ENCODE peak calls at places on chromosomes 1 and 21, in five cellular contexts. One of them, this sample, is unnamed.
A peak's percentile ranks its signal among the peaks of the same experiment; 100 is the strongest.

GRCh38 chr1:39976732-39977131 is 21.8 kb downstream of the MFSD2A start:
- DNase-seq in GM12878: no peak
- DNase-seq in HEK293T: no peak
- DNase-seq in HepG2: peak; percentile 12
- DNase-seq in NT2/D1: no peak
- DNase-seq in this sample: no peak

GRCh38 chr1:191134796-191135195 is 657.1 kb upstream of the BRINP3 start:
- DNase-seq in NT2/D1: no peak
- DNase-seq in HEK293T: no peak
- DNase-seq in HepG2: no peak
- DNase-seq in GM12878: no peak
- DNase-seq in this sample: no peak

GRCh38 chr1:145720556-145720877 is 1.2 kb downstream of the CD160 start:
- DNase-seq in HepG2: no peak
- DNase-seq in GM12878: no peak
- DNase-seq in NT2/D1: no peak
- DNase-seq in HEK293T: no peak
- DNase-seq in this sample: no peak

GRCh38 chr1:77889671-77890070 is 1.2 kb downstream of the NEXN start:
- DNase-seq in HepG2: no peak
- DNase-seq in GM12878: no peak
- DNase-seq in HEK293T: no peak
- DNase-seq in NT2/D1: no peak
- DNase-seq in this sample: no peak

GRCh38 chr1:239814306-239814881 is 277.3 kb upstream of the FMN2 start:
- DNase-seq in HEK293T: no peak
- DNase-seq in GM12878: no peak
- DNase-seq in HepG2: peak; percentile 2
- DNase-seq in NT2/D1: peak; percentile 77
- DNase-seq in this sample: peak; percentile 69

GRCh38 chr1:53047737-53048344 is 14.2 kb upstream of the PODN start:
- DNase-seq in HepG2: peak; percentile 6
- DNase-seq in HEK293T: no peak
- DNase-seq in GM12878: peak; percentile 4
- DNase-seq in NT2/D1: no peak
- DNase-seq in this sample: no peak

GRCh38 chr1:232183802-232184201 is 446.1 kb downstream of the SIPA1L2 start:
- DNase-seq in HepG2: no peak
- DNase-seq in NT2/D1: no peak
- DNase-seq in GM12878: no peak
- DNase-seq in HEK293T: no peak
- DNase-seq in this sample: no peak

GRCh38 chr1:237166031-237166430 is 124.0 kb downstream of the RYR2 start:
- DNase-seq in GM12878: no peak
- DNase-seq in HepG2: no peak
- DNase-seq in HEK293T: no peak
- DNase-seq in NT2/D1: no peak
- DNase-seq in this sample: no peak

GRCh38 chr1:111201275-111202090 is 1.0 kb upstream of the DENND2D start:
- DNase-seq in NT2/D1: no peak
- DNase-seq in HEK293T: no peak
- DNase-seq in GM12878: no peak
- DNase-seq in HepG2: no peak
- DNase-seq in this sample: no peak

GRCh38 chr1:222301653-222302052 is 246.3 kb downstream of the HHIPL2 start:
- DNase-seq in GM12878: no peak
- DNase-seq in HepG2: no peak
- DNase-seq in NT2/D1: no peak
- DNase-seq in HEK293T: no peak
- DNase-seq in this sample: no peak

GRCh38 chr1:68977211-68977610 is 480.3 kb upstream of the DEPDC1 start:
- DNase-seq in HEK293T: no peak
- DNase-seq in HepG2: no peak
- DNase-seq in GM12878: no peak
- DNase-seq in NT2/D1: peak; percentile 64
- DNase-seq in this sample: no peak

GRCh38 chr21:42144679-42145568 is 73.8 kb downstream of the UMODL1 start:
- DNase-seq in GM12878: no peak
- DNase-seq in HEK293T: no peak
- DNase-seq in HepG2: no peak
- DNase-seq in NT2/D1: no peak
- DNase-seq in this sample: no peak

GRCh38 chr1:114554577-114554976 is 26.8 kb downstream of the BCAS2 start:
- DNase-seq in HEK293T: no peak
- DNase-seq in HepG2: no peak
- DNase-seq in GM12878: no peak
- DNase-seq in NT2/D1: no peak
- DNase-seq in this sample: no peak

GRCh38 chr1:5279127-5279526 is 624.7 kb downstream of the AJAP1 start:
- DNase-seq in HepG2: no peak
- DNase-seq in GM12878: no peak
- DNase-seq in HEK293T: no peak
- DNase-seq in NT2/D1: no peak
- DNase-seq in this sample: no peak

GRCh38 chr1:12601690-12602632 is 16.0 kb downstream of the DHRS3 start:
- DNase-seq in HepG2: peak; percentile 34
- DNase-seq in NT2/D1: no peak
- DNase-seq in HEK293T: no peak
- DNase-seq in GM12878: no peak
- DNase-seq in this sample: no peak

GRCh38 chr1:163090321-163090945 is 21.3 kb downstream of the RGS4 start:
- DNase-seq in HEK293T: no peak
- DNase-seq in HepG2: no peak
- DNase-seq in GM12878: no peak
- DNase-seq in NT2/D1: no peak
- DNase-seq in this sample: no peak

GRCh38 chr1:20710450-20711284 is 7.1 kb downstream of the KIF17 start:
- DNase-seq in NT2/D1: no peak
- DNase-seq in HEK293T: no peak
- DNase-seq in HepG2: no peak
- DNase-seq in GM12878: no peak
- DNase-seq in this sample: no peak

GRCh38 chr1:236543065-236543669 is 19.4 kb downstream of the LGALS8 start:
- DNase-seq in NT2/D1: no peak
- DNase-seq in GM12878: no peak
- DNase-seq in HEK293T: peak; percentile 53
- DNase-seq in HepG2: no peak
- DNase-seq in this sample: no peak

GRCh38 chr1:234606731-234607090 is 3.3 kb downstream of the IRF2BP2 start:
- DNase-seq in HEK293T: no peak
- DNase-seq in GM12878: no peak
- DNase-seq in NT2/D1: no peak
- DNase-seq in HepG2: no peak
- DNase-seq in this sample: no peak

GRCh38 chr1:174982971-174983689 is 16.6 kb upstream of the CACYBP start:
- DNase-seq in GM12878: no peak
- DNase-seq in HEK293T: peak; percentile 34
- DNase-seq in HepG2: peak; percentile 34
- DNase-seq in NT2/D1: peak; percentile 43
- DNase-seq in this sample: no peak

GRCh38 chr1:55685560-55685959 is 470.4 kb upstream of the USP24 start:
- DNase-seq in GM12878: no peak
- DNase-seq in HepG2: no peak
- DNase-seq in HEK293T: peak; percentile 6
- DNase-seq in NT2/D1: no peak
- DNase-seq in this sample: no peak

GRCh38 chr1:66422804-66423203 is 111.1 kb upstream of the SGIP1 start:
- DNase-seq in HepG2: no peak
- DNase-seq in HEK293T: no peak
- DNase-seq in GM12878: no peak
- DNase-seq in NT2/D1: no peak
- DNase-seq in this sample: no peak

GRCh38 chr1:171817511-171818265 is 23.6 kb upstream of the DNM3 start:
- DNase-seq in NT2/D1: peak; percentile 73
- DNase-seq in GM12878: no peak
- DNase-seq in HEK293T: no peak
- DNase-seq in HepG2: peak; percentile 30
- DNase-seq in this sample: no peak

GRCh38 chr1:243802736-243803135 is 47.3 kb downstream of the AKT3 start:
- DNase-seq in NT2/D1: no peak
- DNase-seq in HepG2: no peak
- DNase-seq in GM12878: no peak
- DNase-seq in HEK293T: no peak
- DNase-seq in this sample: no peak

GRCh38 chr1:118381197-118381596 is 196.2 kb upstream of the SPAG17 start:
- DNase-seq in HepG2: no peak
- DNase-seq in HEK293T: no peak
- DNase-seq in GM12878: no peak
- DNase-seq in NT2/D1: no peak
- DNase-seq in this sample: no peak

GRCh38 chr1:33322870-33323585 is 2.1 kb upstream of the A3GALT2 start:
- DNase-seq in GM12878: no peak
- DNase-seq in HepG2: no peak
- DNase-seq in HEK293T: no peak
- DNase-seq in NT2/D1: no peak
- DNase-seq in this sample: no peak

GRCh38 chr1:62288669-62289068 is 30.6 kb downstream of the KANK4 start:
- DNase-seq in NT2/D1: no peak
- DNase-seq in HepG2: no peak
- DNase-seq in GM12878: no peak
- DNase-seq in HEK293T: no peak
- DNase-seq in this sample: no peak

GRCh38 chr1:93446837-93447451 is 974 bp upstream of the FNBP1L start:
- DNase-seq in NT2/D1: no peak
- DNase-seq in HEK293T: no peak
- DNase-seq in GM12878: no peak
- DNase-seq in HepG2: peak; percentile 28
- DNase-seq in this sample: no peak
- TF ChIP-seq SUZ12 in NT2/D1: no peak
- TF ChIP-seq SUZ12 in HEK293T: no peak
- TF ChIP-seq SUZ12 in GM12878: no peak
- TF ChIP-seq SUZ12 in HepG2: no peak
- TF ChIP-seq SUZ12 in this sample: no peak

GRCh38 chr1:42962641-42963377 is 4.1 kb upstream of the SLC2A1 start:
- DNase-seq in HepG2: peak; percentile 61
- DNase-seq in NT2/D1: peak; percentile 92
- DNase-seq in HEK293T: no peak
- DNase-seq in GM12878: no peak
- DNase-seq in this sample: peak; percentile 84

GRCh38 chr1:42963378-42964005 is 4.8 kb upstream of the SLC2A1 start:
- DNase-seq in HEK293T: no peak
- DNase-seq in HepG2: peak; percentile 46
- DNase-seq in NT2/D1: no peak
- DNase-seq in GM12878: no peak
- DNase-seq in this sample: no peak

GRCh38 chr1:42964032-42964812 is 5.6 kb upstream of the SLC2A1 start:
- DNase-seq in NT2/D1: no peak
- DNase-seq in HEK293T: no peak
- DNase-seq in HepG2: no peak
- DNase-seq in GM12878: no peak
- DNase-seq in this sample: no peak

GRCh38 chr1:42960693-42961559 is 2.3 kb upstream of the SLC2A1 start:
- DNase-seq in NT2/D1: no peak
- DNase-seq in HEK293T: no peak
- DNase-seq in HepG2: peak; percentile 50
- DNase-seq in GM12878: no peak
- DNase-seq in this sample: no peak

DNA sequence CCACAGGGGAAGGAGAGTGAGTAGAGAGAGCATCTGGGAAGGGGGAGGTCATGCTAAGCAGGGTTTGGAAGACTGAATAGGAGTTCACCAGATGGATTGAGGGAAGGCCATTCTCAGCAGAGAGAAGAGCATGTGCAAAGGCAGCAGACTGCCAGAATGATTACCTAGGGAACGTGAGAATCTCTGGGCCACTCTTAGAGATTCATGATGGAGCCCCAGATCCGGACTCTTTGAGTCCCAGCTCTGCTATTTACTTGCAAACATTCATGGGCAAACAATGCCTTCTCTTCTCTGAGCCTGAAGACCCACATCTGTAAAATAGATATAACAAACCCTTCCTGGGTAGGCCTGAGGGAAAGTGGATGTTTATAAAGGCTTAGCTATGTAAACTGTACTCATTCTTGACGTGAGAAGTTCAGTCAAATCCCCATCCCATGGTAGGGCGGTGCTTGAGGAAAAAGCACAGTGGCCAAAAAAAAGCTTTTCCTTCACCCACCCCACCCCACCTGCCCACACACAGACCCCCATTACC is 3.0 kb upstream of the SLC2A1 start:
- DNase-seq in HepG2: peak; percentile 63
- DNase-seq in HEK293T: no peak
- DNase-seq in GM12878: no peak
- DNase-seq in NT2/D1: no peak
- DNase-seq in this sample: no peak
- TF ChIP-seq SUZ12 in HepG2: no peak
- TF ChIP-seq SUZ12 in HEK293T: no peak
- TF ChIP-seq SUZ12 in GM12878: no peak
- TF ChIP-seq SUZ12 in NT2/D1: no peak
- TF ChIP-seq SUZ12 in this sample: no peak

GRCh38 chr1:48524892-48525467 is 53.0 kb upstream of the SPATA6 start:
- DNase-seq in HepG2: no peak
- DNase-seq in NT2/D1: no peak
- DNase-seq in GM12878: no peak
- DNase-seq in HEK293T: no peak
- DNase-seq in this sample: no peak
- TF ChIP-seq SUZ12 in HepG2: no peak
- TF ChIP-seq SUZ12 in NT2/D1: no peak
- TF ChIP-seq SUZ12 in GM12878: no peak
- TF ChIP-seq SUZ12 in HEK293T: no peak
- TF ChIP-seq SUZ12 in this sample: no peak

GRCh38 chr1:179115181-179115580 is 33.3 kb downstream of the TOR3A start:
- DNase-seq in HEK293T: no peak
- DNase-seq in HepG2: no peak
- DNase-seq in GM12878: no peak
- DNase-seq in NT2/D1: no peak
- DNase-seq in this sample: no peak
- TF ChIP-seq SUZ12 in HEK293T: no peak
- TF ChIP-seq SUZ12 in HepG2: no peak
- TF ChIP-seq SUZ12 in GM12878: no peak
- TF ChIP-seq SUZ12 in NT2/D1: no peak
- TF ChIP-seq SUZ12 in this sample: no peak

GRCh38 chr1:30200161-30200560 is 523.2 kb downstream of the MATN1 start:
- DNase-seq in NT2/D1: no peak
- DNase-seq in HEK293T: no peak
- DNase-seq in HepG2: no peak
- DNase-seq in GM12878: no peak
- DNase-seq in this sample: no peak
- TF ChIP-seq SUZ12 in NT2/D1: no peak
- TF ChIP-seq SUZ12 in HEK293T: no peak
- TF ChIP-seq SUZ12 in HepG2: no peak
- TF ChIP-seq SUZ12 in GM12878: no peak
- TF ChIP-seq SUZ12 in this sample: no peak

DNA sequence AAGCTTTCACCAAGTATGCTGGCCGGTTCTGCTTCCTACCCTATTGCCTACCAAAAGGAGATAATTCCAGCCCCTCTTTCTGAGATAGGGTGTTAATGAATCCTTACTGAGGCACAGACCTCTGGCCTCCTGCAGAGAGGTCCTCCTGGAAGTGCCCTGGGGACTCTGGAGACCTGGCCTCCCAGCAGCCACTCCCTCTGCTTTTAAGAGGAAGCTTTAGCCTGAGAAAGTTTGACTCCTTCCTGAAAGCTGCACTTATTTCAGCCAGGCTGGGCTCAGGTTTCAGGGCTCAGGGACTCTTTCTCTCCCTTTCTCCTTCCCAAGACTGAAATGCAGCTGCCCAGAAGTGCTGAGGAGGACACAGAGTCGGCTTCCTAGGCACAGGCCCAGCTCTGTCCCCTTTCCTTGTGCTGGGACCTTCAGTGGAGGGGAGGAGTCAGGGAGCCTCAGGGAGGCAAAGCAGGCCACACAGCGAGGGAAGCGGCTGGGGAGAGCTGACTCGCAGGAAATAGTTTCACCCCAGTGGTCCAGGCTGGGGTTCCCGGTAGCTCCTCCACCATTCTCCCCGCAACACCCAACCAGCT is 137.2 kb downstream of the NAV1 start:
- DNase-seq in HEK293T: no peak
- DNase-seq in HepG2: no peak
- DNase-seq in GM12878: no peak
- DNase-seq in NT2/D1: no peak
- DNase-seq in this sample: no peak
- TF ChIP-seq SUZ12 in HEK293T: no peak
- TF ChIP-seq SUZ12 in HepG2: no peak
- TF ChIP-seq SUZ12 in GM12878: no peak
- TF ChIP-seq SUZ12 in NT2/D1: no peak
- TF ChIP-seq SUZ12 in this sample: no peak